ENCODE peak calls at places on chromosomes 2 and 18, in six cellular contexts. One of them, this sample, is unnamed.

GRCh38 chr2:233161730-233162129 is 89.7 kb upstream of the ATG16L1 start:
- DNase-seq in small intestine: no peak
- DNase-seq in PC-9: no peak
- DNase-seq in aorta: no peak
- DNase-seq in sigmoid colon: no peak
- DNase-seq in CD8-positive, alpha-beta T cell: no peak
- DNase-seq in this sample: no peak

GRCh38 chr18:33210575-33211189 is 229.8 kb downstream of the CCDC178 start:
- DNase-seq in small intestine: peak; percentile 28
- DNase-seq in PC-9: no peak
- DNase-seq in aorta: no peak
- DNase-seq in sigmoid colon: no peak
- DNase-seq in CD8-positive, alpha-beta T cell: no peak
- DNase-seq in this sample: no peak

GRCh38 chr2:41837610-41838009 is 210.2 kb upstream of the PKDCC start:
- DNase-seq in small intestine: no peak
- DNase-seq in PC-9: no peak
- DNase-seq in aorta: no peak
- DNase-seq in sigmoid colon: no peak
- DNase-seq in CD8-positive, alpha-beta T cell: no peak
- DNase-seq in this sample: no peak

GRCh38 chr2:170656669-170657068 is 58.5 kb upstream of the SP5 start:
- DNase-seq in small intestine: peak; percentile 5
- DNase-seq in PC-9: no peak
- DNase-seq in aorta: no peak
- DNase-seq in sigmoid colon: no peak
- DNase-seq in CD8-positive, alpha-beta T cell: no peak
- DNase-seq in this sample: no peak

GRCh38 chr2:66840321-66841014 is 405.5 kb downstream of the MEIS1 start:
- DNase-seq in small intestine: no peak
- DNase-seq in PC-9: no peak
- DNase-seq in aorta: no peak
- DNase-seq in sigmoid colon: no peak
- DNase-seq in CD8-positive, alpha-beta T cell: no peak
- DNase-seq in this sample: no peak

GRCh38 chr2:29159125-29159524 is 43.9 kb downstream of the CLIP4 start:
- DNase-seq in small intestine: no peak
- DNase-seq in PC-9: no peak
- DNase-seq in aorta: no peak
- DNase-seq in sigmoid colon: no peak
- DNase-seq in CD8-positive, alpha-beta T cell: no peak
- DNase-seq in this sample: no peak

GRCh38 chr2:53058526-53058925 is 709.1 kb upstream of the CHAC2 start:
- DNase-seq in small intestine: no peak
- DNase-seq in PC-9: peak; percentile 6
- DNase-seq in aorta: no peak
- DNase-seq in sigmoid colon: no peak
- DNase-seq in CD8-positive, alpha-beta T cell: no peak
- DNase-seq in this sample: no peak

GRCh38 chr18:69958422-69958821 is 10.7 kb upstream of the CD226 start:
- DNase-seq in small intestine: no peak
- DNase-seq in PC-9: no peak
- DNase-seq in aorta: no peak
- DNase-seq in sigmoid colon: no peak
- DNase-seq in CD8-positive, alpha-beta T cell: no peak
- DNase-seq in this sample: no peak

GRCh38 chr2:5077479-5078089 is 614.6 kb upstream of the SOX11 start:
- DNase-seq in small intestine: no peak
- DNase-seq in PC-9: no peak
- DNase-seq in aorta: no peak
- DNase-seq in sigmoid colon: no peak
- DNase-seq in CD8-positive, alpha-beta T cell: no peak
- DNase-seq in this sample: no peak

GRCh38 chr18:61196745-61197144 is 136.5 kb upstream of the CDH20 start:
- DNase-seq in small intestine: no peak
- DNase-seq in PC-9: no peak
- DNase-seq in aorta: no peak
- DNase-seq in sigmoid colon: no peak
- DNase-seq in CD8-positive, alpha-beta T cell: no peak
- DNase-seq in this sample: no peak

GRCh38 chr18:61199131-61199903 is 133.9 kb upstream of the CDH20 start:
- DNase-seq in small intestine: no peak
- DNase-seq in PC-9: no peak
- DNase-seq in aorta: no peak
- DNase-seq in sigmoid colon: no peak
- DNase-seq in CD8-positive, alpha-beta T cell: no peak
- DNase-seq in this sample: no peak

GRCh38 chr18:61189376-61189775 is 143.9 kb upstream of the CDH20 start:
- DNase-seq in small intestine: no peak
- DNase-seq in PC-9: no peak
- DNase-seq in aorta: no peak
- DNase-seq in sigmoid colon: no peak
- DNase-seq in CD8-positive, alpha-beta T cell: no peak
- DNase-seq in this sample: no peak

DNA sequence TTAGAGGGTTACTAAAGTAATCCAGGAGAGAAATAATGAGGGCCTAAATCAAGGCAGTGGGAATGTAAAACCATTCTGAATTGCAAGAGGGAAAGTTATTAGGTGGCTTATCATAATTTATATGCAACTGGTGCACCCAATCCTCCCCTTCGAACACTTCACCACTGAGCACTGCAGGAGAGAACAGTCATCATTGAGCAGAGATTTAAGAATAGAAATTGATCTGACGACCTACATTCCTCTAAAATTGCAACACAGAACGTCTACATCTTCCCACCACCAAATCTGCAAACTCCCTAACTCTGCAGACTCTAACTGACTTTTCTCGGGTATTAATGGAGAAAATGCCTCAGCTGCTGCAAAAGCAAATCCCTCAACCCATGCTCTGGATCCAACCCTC is 138.5 kb upstream of the CDH20 start:
- DNase-seq in small intestine: no peak
- DNase-seq in PC-9: no peak
- DNase-seq in aorta: no peak
- DNase-seq in sigmoid colon: no peak
- DNase-seq in CD8-positive, alpha-beta T cell: no peak
- DNase-seq in this sample: no peak
- H3K27ac ChIP-seq in small intestine: no peak overlapping the region
- H3K27ac ChIP-seq in PC-9: no peak overlapping the region
- H3K27ac ChIP-seq in aorta: no peak overlapping the region
- H3K27ac ChIP-seq in sigmoid colon: no peak overlapping the region
- H3K27ac ChIP-seq in CD8-positive, alpha-beta T cell: no peak overlapping the region
- H3K27ac ChIP-seq in this sample: no peak overlapping the region

GRCh38 chr18:63099026-63099840 is 220.3 kb downstream of the BCL2 start:
- DNase-seq in small intestine: no peak
- DNase-seq in PC-9: no peak
- DNase-seq in aorta: no peak
- DNase-seq in sigmoid colon: no peak
- DNase-seq in CD8-positive, alpha-beta T cell: no peak
- DNase-seq in this sample: no peak
- H3K4me3 ChIP-seq in small intestine: no peak overlapping the region
- H3K4me3 ChIP-seq in PC-9: no peak overlapping the region
- H3K4me3 ChIP-seq in aorta: no peak overlapping the region
- H3K4me3 ChIP-seq in sigmoid colon: no peak overlapping the region
- H3K4me3 ChIP-seq in CD8-positive, alpha-beta T cell: peak overlapping the region; percentile 15
- H3K4me3 ChIP-seq in this sample: no peak overlapping the region

DNA sequence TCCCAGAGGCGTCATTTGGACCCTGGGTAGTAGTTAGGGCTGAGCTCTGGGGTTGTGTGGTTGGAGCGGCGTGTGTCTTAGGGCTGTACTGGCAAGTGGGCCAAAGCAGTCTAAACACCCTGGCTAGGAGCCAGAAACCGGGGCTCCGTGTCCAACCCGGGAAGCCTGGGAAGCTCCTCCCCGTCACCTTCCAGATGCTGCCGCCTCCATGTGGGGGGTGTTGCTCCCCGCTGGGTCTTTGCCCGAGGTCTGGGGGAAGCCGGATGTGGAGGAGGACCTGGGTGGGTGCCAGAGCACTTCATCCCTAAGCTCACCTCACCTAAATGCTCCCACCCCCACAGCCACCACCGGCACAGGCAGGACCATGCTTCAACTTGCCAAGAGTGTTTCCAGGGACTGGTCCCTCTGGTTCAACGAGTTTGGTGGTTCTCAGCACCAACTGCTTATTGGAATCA is 25.4 kb downstream of the TET3 start:
- DNase-seq in small intestine: peak; percentile 36
- DNase-seq in PC-9: peak; percentile 94
- DNase-seq in aorta: no peak
- DNase-seq in sigmoid colon: peak; percentile 59
- DNase-seq in CD8-positive, alpha-beta T cell: no peak
- DNase-seq in this sample: peak; percentile 79
- H3K4me1 ChIP-seq in small intestine: peaks cover 4% of the 10 kb centered on the region
- H3K4me1 ChIP-seq in PC-9: peaks cover 36% of the 10 kb centered on the region
- H3K4me1 ChIP-seq in aorta: no peaks in the 10 kb centered on the region
- H3K4me1 ChIP-seq in sigmoid colon: peaks cover 27% of the 10 kb centered on the region
- H3K4me1 ChIP-seq in CD8-positive, alpha-beta T cell: no peaks in the 10 kb centered on the region
- H3K4me1 ChIP-seq in this sample: peaks cover 16% of the 10 kb centered on the region

DNA sequence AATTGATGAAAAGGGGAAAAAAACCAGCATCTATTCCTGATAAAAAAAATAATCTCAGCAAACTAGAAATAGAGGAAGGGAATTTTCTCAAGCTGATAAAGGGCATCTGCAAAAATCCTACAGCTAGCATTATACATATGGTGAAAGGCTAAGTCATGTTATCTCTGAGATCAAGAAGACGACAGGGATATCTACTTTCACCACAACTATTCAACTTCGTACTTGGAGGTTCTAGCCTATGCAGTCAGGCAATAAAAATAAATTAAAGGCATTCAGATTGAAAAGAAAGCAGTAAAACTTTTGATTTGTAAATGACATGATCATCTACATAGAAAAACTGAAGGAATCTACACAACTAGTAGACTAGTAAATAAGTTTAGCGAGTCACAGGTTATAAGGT is 58.2 kb downstream of the CAB39 start:
- DNase-seq in small intestine: no peak
- DNase-seq in PC-9: no peak
- DNase-seq in aorta: no peak
- DNase-seq in sigmoid colon: no peak
- DNase-seq in CD8-positive, alpha-beta T cell: no peak
- DNase-seq in this sample: no peak
- H3K27ac ChIP-seq in small intestine: no peak overlapping the region
- H3K27ac ChIP-seq in PC-9: no peak overlapping the region
- H3K27ac ChIP-seq in aorta: no peak overlapping the region
- H3K27ac ChIP-seq in sigmoid colon: no peak overlapping the region
- H3K27ac ChIP-seq in CD8-positive, alpha-beta T cell: no peak overlapping the region
- H3K27ac ChIP-seq in this sample: no peak overlapping the region

GRCh38 chr2:109130726-109130995 is 1.7 kb downstream of the SH3RF3 start:
- DNase-seq in small intestine: no peak
- DNase-seq in PC-9: no peak
- DNase-seq in aorta: no peak
- DNase-seq in sigmoid colon: no peak
- DNase-seq in CD8-positive, alpha-beta T cell: no peak
- DNase-seq in this sample: no peak

GRCh38 chr2:109128466-109129355 is at the start of gene SH3RF3:
- DNase-seq in small intestine: no peak
- DNase-seq in PC-9: peak; percentile 55
- DNase-seq in aorta: peak; percentile 75
- DNase-seq in sigmoid colon: peak; percentile 76
- DNase-seq in CD8-positive, alpha-beta T cell: peak; percentile 26
- DNase-seq in this sample: peak; percentile 65

GRCh38 chr2:109131777-109132176 is 2.8 kb downstream of the SH3RF3 start:
- DNase-seq in small intestine: no peak
- DNase-seq in PC-9: no peak
- DNase-seq in aorta: no peak
- DNase-seq in sigmoid colon: no peak
- DNase-seq in CD8-positive, alpha-beta T cell: no peak
- DNase-seq in this sample: no peak

GRCh38 chr2:109129356-109129920 is 433 bp downstream of the SH3RF3 start:
- DNase-seq in small intestine: no peak
- DNase-seq in PC-9: peak; percentile 46
- DNase-seq in aorta: peak; percentile 60
- DNase-seq in sigmoid colon: no peak
- DNase-seq in CD8-positive, alpha-beta T cell: no peak
- DNase-seq in this sample: peak; percentile 75

DNA sequence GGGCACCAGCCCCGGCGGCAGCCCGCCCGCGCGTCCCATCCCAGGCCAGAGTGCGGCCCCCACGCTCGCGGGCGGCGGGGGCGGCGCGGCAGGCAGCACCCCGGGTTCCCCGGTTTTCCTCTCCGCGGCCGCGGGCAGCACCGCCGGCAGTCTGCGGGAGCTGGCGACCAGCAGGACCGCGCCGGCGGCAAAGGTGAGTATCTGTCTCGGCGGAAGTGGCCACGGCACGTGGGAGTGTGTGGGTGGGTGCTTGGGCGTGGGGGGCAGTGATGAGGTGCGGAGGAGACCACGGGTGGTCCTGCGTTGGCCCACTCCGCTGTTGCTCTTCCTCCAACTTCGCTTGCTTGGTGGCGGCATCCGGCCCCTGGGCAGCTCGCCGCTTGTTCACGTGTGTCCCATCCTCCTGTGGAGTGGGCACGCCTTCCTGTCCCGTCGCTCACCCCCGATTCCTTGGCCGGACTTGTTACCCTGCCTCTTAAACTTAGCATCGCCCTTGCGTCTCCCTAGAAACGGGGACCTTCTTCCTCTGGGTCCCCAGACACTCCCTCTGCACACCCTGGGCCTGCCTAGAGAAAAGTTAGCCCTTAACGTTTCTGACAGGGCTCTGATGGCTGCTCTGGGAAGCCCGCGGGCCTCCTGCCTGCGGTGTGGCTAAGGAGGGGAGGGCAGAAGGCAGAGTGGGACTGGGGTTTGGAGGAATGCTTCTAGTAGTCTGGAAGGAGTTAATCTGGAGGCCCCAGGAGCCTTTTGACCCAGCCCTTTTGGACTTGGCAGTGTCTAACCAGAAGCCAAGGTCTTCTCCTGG is 1.1 kb downstream of the SH3RF3 start:
- DNase-seq in small intestine: no peak
- DNase-seq in PC-9: no peak
- DNase-seq in aorta: peak; percentile 72
- DNase-seq in sigmoid colon: peak; percentile 78
- DNase-seq in CD8-positive, alpha-beta T cell: peak; percentile 19
- DNase-seq in this sample: peak; percentile 28
- H3K4me3 ChIP-seq in small intestine: peak overlapping the region; percentile 56
- H3K4me3 ChIP-seq in PC-9: peak overlapping the region; percentile 70
- H3K4me3 ChIP-seq in aorta: peak overlapping the region; percentile 81
- H3K4me3 ChIP-seq in sigmoid colon: peak overlapping the region; percentile 42
- H3K4me3 ChIP-seq in CD8-positive, alpha-beta T cell: peak overlapping the region; percentile 89
- H3K4me3 ChIP-seq in this sample: peak overlapping the region; percentile 68

This sample was measured in right cardiac atrium.